ENCODE peak calls at places on chromosomes 3 and 15, in five cellular contexts. One of them, this sample, is unnamed.

GRCh38 chr3:30324587-30324986 is 281.8 kb upstream of the TGFBR2 start:
- DNase-seq in activated CD4-positive, CD25-positive, alpha-beta regulatory T cell: no peak
- DNase-seq in RPMI7951: no peak
- DNase-seq in psoas muscle: no peak
- DNase-seq in cerebellar cortex: no peak
- DNase-seq in this sample: no peak

GRCh38 chr3:73080201-73080966 is 18.9 kb downstream of the EBLN2 start:
- DNase-seq in psoas muscle: no peak
- DNase-seq in cerebellar cortex: no peak
- DNase-seq in RPMI7951: no peak
- DNase-seq in activated CD4-positive, CD25-positive, alpha-beta regulatory T cell: no peak
- DNase-seq in this sample: no peak

GRCh38 chr3:52088445-52089367 is 32.3 kb upstream of the DUSP7 start:
- DNase-seq in cerebellar cortex: no peak
- DNase-seq in RPMI7951: peak; percentile 82
- DNase-seq in psoas muscle: peak; percentile 67
- DNase-seq in activated CD4-positive, CD25-positive, alpha-beta regulatory T cell: no peak
- DNase-seq in this sample: no peak

GRCh38 chr3:186680869-186681268 is 15.1 kb downstream of the HRG start:
- DNase-seq in RPMI7951: no peak
- DNase-seq in cerebellar cortex: no peak
- DNase-seq in activated CD4-positive, CD25-positive, alpha-beta regulatory T cell: no peak
- DNase-seq in psoas muscle: no peak
- DNase-seq in this sample: no peak

GRCh38 chr15:70064441-70064840 is 33.3 kb downstream of the TLE3 start:
- DNase-seq in RPMI7951: no peak
- DNase-seq in activated CD4-positive, CD25-positive, alpha-beta regulatory T cell: no peak
- DNase-seq in psoas muscle: no peak
- DNase-seq in cerebellar cortex: no peak
- DNase-seq in this sample: no peak

GRCh38 chr3:102400142-102400541 is 34.7 kb upstream of the ZPLD1 start:
- DNase-seq in RPMI7951: peak; percentile 38
- DNase-seq in cerebellar cortex: no peak
- DNase-seq in psoas muscle: no peak
- DNase-seq in activated CD4-positive, CD25-positive, alpha-beta regulatory T cell: no peak
- DNase-seq in this sample: no peak

GRCh38 chr3:120066634-120067033 is 27.6 kb downstream of the GSK3B start:
- DNase-seq in cerebellar cortex: no peak
- DNase-seq in RPMI7951: no peak
- DNase-seq in activated CD4-positive, CD25-positive, alpha-beta regulatory T cell: no peak
- DNase-seq in psoas muscle: no peak
- DNase-seq in this sample: no peak

GRCh38 chr15:63340353-63340752 is 41.3 kb downstream of the CA12 start:
- DNase-seq in activated CD4-positive, CD25-positive, alpha-beta regulatory T cell: no peak
- DNase-seq in RPMI7951: no peak
- DNase-seq in psoas muscle: no peak
- DNase-seq in cerebellar cortex: no peak
- DNase-seq in this sample: no peak

GRCh38 chr3:11377726-11378125 is 105.5 kb downstream of the ATG7 start:
- DNase-seq in cerebellar cortex: no peak
- DNase-seq in RPMI7951: no peak
- DNase-seq in activated CD4-positive, CD25-positive, alpha-beta regulatory T cell: no peak
- DNase-seq in psoas muscle: no peak
- DNase-seq in this sample: no peak

This sample was measured in stimulated activated naive CD4-positive, alpha-beta T cell treated with Interleukin-2 at 50 U/mL for 16 hours.